ENCODE peak calls at places on chromosomes 13 and 19, in nine cellular contexts. M is AG10803, X is AG04450, F is AG09309, A is cardiac muscle cell, I is brain microvascular endothelial cell, N is fibroblast of lung, E is kidney epithelial cell, Z is heart left ventricle. R is an unnamed sample.

GRCh38 chr13:45807520-45808099 is 43.9 kb downstream of the SIAH3 start:
- DNase-seq in N (peak; percentile 62), Z (no peak), E (peak; percentile 48), X (no peak), F (peak; percentile 1), I (peak; percentile 44), M (peak; percentile 52), A (peak; percentile 66), R (peak; percentile 61)

GRCh38 chr13:97000295-97000925 is 6.1 kb upstream of the OXGR1 start:
- DNase-seq in M (peak; percentile 71), Z (no peak), N (peak; percentile 60), I (no peak), E (no peak), A (no peak), X (no peak), F (no peak), R (no peak)

GRCh38 chr19:38030681-38031422 is 123.8 kb downstream of the SIPA1L3 start:
- DNase-seq in Z (no peak), I (no peak), F (no peak), X (no peak), E (no peak), A (no peak), N (no peak), M (no peak), R (no peak)

GRCh38 chr13:40653558-40654318 is 12.7 kb downstream of the FOXO1 start:
- DNase-seq in A (no peak), M (peak; percentile 28), E (no peak), I (no peak), Z (no peak), N (no peak), F (peak; percentile 41), X (no peak), R (no peak)

GRCh38 chr13:24997367-24997967 is 98.5 kb upstream of the PABPC3 start:
- DNase-seq in A (peak; percentile 56), Z (no peak), I (peak; percentile 44), F (peak; percentile 3), E (no peak), N (peak; percentile 45), X (no peak), M (peak; percentile 28), R (no peak)

GRCh38 chr19:39517432-39517831 is 2.5 kb downstream of the SELENOV start:
- DNase-seq in X (no peak), E (no peak), M (no peak), N (no peak), F (no peak), A (no peak), Z (no peak), I (no peak), R (no peak)

GRCh38 chr19:1956868-1957492 is 16.0 kb downstream of the CSNK1G2 start:
- DNase-seq in M (no peak), E (no peak), Z (no peak), N (no peak), X (no peak), F (no peak), A (no peak), I (no peak), R (no peak)

GRCh38 chr19:33293255-33294057 is 8.9 kb downstream of the CEBPA start:
- DNase-seq in E (no peak), I (peak; percentile 59), X (peak; percentile 26), N (peak; percentile 60), Z (no peak), F (peak; percentile 73), M (peak; percentile 79), A (no peak), R (no peak)

GRCh38 chr13:26406791-26407190 is 150.7 kb upstream of the WASF3 start:
- DNase-seq in N (no peak), Z (no peak), A (no peak), I (no peak), M (no peak), X (no peak), E (no peak), F (no peak), R (no peak)

GRCh38 chr19:10450853-10451609 is 30.7 kb downstream of the PDE4A start:
- DNase-seq in I (no peak), E (no peak), F (no peak), N (no peak), A (no peak), Z (no peak), M (no peak), X (no peak), R (no peak)

GRCh38 chr13:27516103-27516502 is 65.7 kb upstream of the MTIF3 start:
- DNase-seq in X (no peak), E (no peak), A (no peak), Z (no peak), N (no peak), M (no peak), F (no peak), I (no peak), R (no peak)

GRCh38 chr19:23420824-23421223 is 25.6 kb upstream of the ZNF91 start:
- DNase-seq in F (no peak), I (no peak), E (no peak), X (no peak), A (no peak), M (no peak), N (no peak), Z (no peak), R (no peak)

GRCh38 chr19:2827840-2828489 is 8.3 kb downstream of the ZNF554 start:
- DNase-seq in A (no peak), N (no peak), I (no peak), F (no peak), X (no peak), Z (no peak), M (no peak), E (no peak), R (no peak)

GRCh38 chr13:101116381-101116780 is 299.9 kb downstream of the NALCN start:
- DNase-seq in X (no peak), F (no peak), Z (no peak), I (no peak), E (no peak), A (no peak), M (no peak), N (no peak), R (no peak)

GRCh38 chr19:6235031-6235951 is 44.5 kb downstream of the MLLT1 start:
- DNase-seq in A (no peak), X (no peak), E (no peak), M (no peak), Z (no peak), F (no peak), I (no peak), N (no peak), R (no peak)

GRCh38 chr19:6234527-6234926 is 45.2 kb downstream of the MLLT1 start:
- DNase-seq in F (no peak), A (no peak), N (no peak), Z (no peak), M (peak; percentile 48), I (no peak), X (no peak), E (no peak), R (no peak)

GRCh38 chr19:6238643-6239281 is 41.0 kb downstream of the MLLT1 start:
- DNase-seq in E (no peak), N (peak; percentile 64), F (no peak), M (peak; percentile 81), X (no peak), I (no peak), A (no peak), Z (no peak), R (no peak)

GRCh38 chr19:6238256-6238642 is 41.5 kb downstream of the MLLT1 start:
- DNase-seq in I (no peak), N (no peak), Z (no peak), X (no peak), A (no peak), F (no peak), M (no peak), E (no peak), R (no peak)

GRCh38 chr19:6236310-6237291 is 43.2 kb downstream of the MLLT1 start:
- DNase-seq in A (no peak), X (no peak), F (no peak), M (no peak), I (no peak), N (no peak), Z (no peak), E (no peak), R (no peak)
- TF ChIP-seq CTCF in A (no peak), X (no peak), F (no peak), M (no peak), I (no peak), N (no peak), Z (no peak), E (no peak), R (peak; percentile 3)

GRCh38 chr19:16327501-16327900 is 2.9 kb downstream of the KLF2 start:
- DNase-seq in F (no peak), E (no peak), X (no peak), N (no peak), I (no peak), M (peak; percentile 31), Z (no peak), A (no peak), R (no peak)
- H3K4me3 ChIP-seq in F (peak overlapping the region; percentile 12), E (no peak overlapping the region), X (no peak overlapping the region), N (no peak overlapping the region), I (peak overlapping the region; percentile 12), M (peak overlapping the region; percentile 47), Z (peak overlapping the region; percentile 96), A (no peak overlapping the region), R (no peak overlapping the region)

DNA sequence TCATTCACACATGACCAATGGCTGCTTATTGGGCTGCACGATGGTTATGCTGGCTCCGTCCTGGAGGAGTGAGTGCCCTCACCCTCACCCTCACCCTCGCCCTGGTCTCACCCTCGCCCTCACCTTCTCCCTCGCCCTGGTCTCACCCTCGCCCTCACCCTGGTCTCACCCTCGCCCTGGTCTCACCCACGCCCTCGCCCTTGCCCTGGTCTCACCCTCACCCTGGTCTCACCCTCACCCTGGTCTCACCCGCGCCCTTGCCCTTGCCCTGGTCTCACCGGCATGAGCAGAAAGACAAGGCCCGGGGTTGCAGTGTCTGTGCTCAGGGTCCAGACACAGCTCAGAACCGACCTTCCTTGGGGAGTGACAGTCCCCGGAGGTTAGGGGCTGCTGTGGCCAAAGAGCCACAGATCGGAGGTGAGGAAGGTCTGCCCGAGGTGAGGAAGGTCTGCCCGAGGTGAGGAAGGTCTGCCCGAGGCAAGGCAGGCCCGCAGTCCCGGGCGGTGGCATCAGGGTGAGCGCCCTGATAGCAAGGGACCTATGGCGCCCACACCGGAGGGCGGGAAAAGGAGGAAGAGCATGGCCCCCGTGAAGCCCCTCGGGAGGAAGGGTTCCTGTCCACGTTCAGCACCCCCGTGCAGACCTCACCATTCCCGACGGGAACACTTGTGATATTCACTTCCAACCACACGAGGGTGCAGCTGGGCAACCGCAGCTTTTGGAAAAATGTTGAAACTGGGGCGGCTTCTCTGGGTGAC is 65.6 kb downstream of the MCF2L start:
- DNase-seq in X (peak; percentile 15), F (no peak), E (no peak), A (peak; percentile 60), N (peak; percentile 72), M (peak; percentile 65), Z (peak; percentile 40), I (peak; percentile 24), R (no peak)
- TF ChIP-seq CTCF in X (peak; percentile 80), F (peak; percentile 75), E (peak; percentile 66), A (peak; percentile 72), N (peak; percentile 76), M (peak; percentile 80), Z (peak; percentile 71), I (peak; percentile 78), R (peak; percentile 58)

DNA sequence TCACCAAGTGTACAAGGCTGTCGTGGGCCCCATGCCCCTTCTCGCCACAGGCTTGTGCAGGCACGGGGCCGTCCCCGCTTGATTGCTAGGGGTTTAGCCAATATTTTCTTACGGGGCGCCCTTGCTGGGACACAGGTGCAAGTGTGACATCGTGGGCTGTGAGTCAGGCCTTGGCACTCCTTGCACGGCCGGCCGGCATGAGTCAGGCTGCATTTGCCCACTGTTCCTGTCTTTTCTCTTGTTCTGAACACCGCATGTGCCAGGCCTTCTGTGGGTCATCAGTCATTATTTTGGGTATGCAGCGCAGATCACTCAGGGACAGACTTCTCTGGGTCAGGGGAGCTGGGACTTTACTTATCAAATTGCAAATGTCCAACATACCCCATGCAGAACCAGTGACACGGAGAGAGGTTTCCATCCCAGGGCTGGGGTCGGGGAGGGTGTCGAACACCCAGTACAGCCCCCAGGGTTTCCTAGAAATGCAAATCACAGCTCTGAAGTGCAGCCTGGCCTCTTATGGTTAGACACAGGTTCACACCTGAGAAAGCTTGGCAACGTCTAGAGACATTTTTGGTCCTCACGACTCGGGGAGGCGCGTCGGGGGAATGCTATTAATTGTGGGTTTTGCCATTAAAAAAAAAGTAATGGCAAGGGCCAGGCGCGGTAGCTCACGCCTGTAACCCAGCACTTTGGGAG is 22.5 kb upstream of the KLF2 start:
- DNase-seq in E (peak; percentile 78), I (no peak), Z (no peak), A (no peak), F (no peak), N (peak; percentile 53), M (peak; percentile 27), X (no peak), R (peak; percentile 23)
- H3K4me3 ChIP-seq in E (no peak overlapping the region), I (no peak overlapping the region), Z (no peak overlapping the region), A (no peak overlapping the region), F (no peak overlapping the region), N (no peak overlapping the region), M (no peak overlapping the region), X (no peak overlapping the region), R (no peak overlapping the region)